ENCODE peak calls at places on chromosome 17, in ten cellular contexts. D is stimulated activated CD4-positive, alpha-beta T cell treated with anti-CD3 and anti-CD28 coated beads, Interleukin-2, amount 100 ng/mL, for 48 hours; O is RCC 7860; S is NCI-H1092; W is T-helper 22 cell; V is stimulated activated effector memory CD8-positive, alpha-beta T cell treated with anti-CD3 and anti-CD28 coated beads, Interleukin-12 subunit alpha, Interleukin-12 subunit beta, amount 100 ng/mL, for 72 hours; F is activated naive CD4-positive, alpha-beta T cell treated with anti-CD3 and anti-CD28 coated beads, Interleukin-2, amount 50 U/mL, for 72 hours; P is left cardiac atrium; G is AG04450; I is GM12891. K is an unnamed sample.

GRCh38 chr17:29177871-29178749 is 2.1 kb downstream of the MYO18A start:
- DNase-seq in D (no peak), O (no peak), S (no peak), W (no peak), V (no peak), F (no peak), P (no peak), G (no peak), I (no peak), K (no peak)

GRCh38 chr17:71127416-71127815 is 958.1 kb downstream of the KCNJ2 start:
- DNase-seq in D (no peak), O (no peak), S (no peak), W (no peak), V (no peak), F (no peak), P (no peak), G (no peak), I (no peak), K (no peak)

GRCh38 chr17:8013731-8014557 is 11.5 kb downstream of the GUCY2D start:
- DNase-seq in D (no peak), O (no peak), S (no peak), W (no peak), V (no peak), F (no peak), P (no peak), G (no peak), I (no peak), K (no peak)

GRCh38 chr17:2932946-2933345 is 130.5 kb downstream of the OR1D5 start:
- DNase-seq in D (no peak), O (no peak), S (no peak), W (no peak), V (no peak), F (no peak), P (no peak), G (no peak), I (no peak), K (no peak)

GRCh38 chr17:2459917-2460271 is 51.8 kb downstream of the METTL16 start:
- DNase-seq in D (no peak), O (no peak), S (no peak), W (no peak), V (no peak), F (no peak), P (no peak), G (no peak), I (no peak), K (no peak)

GRCh38 chr17:72591500-72592241 is 470.9 kb downstream of the SOX9 start:
- DNase-seq in D (no peak), O (no peak), S (no peak), W (no peak), V (no peak), F (peak), P (no peak), G (no peak), I (no peak), K (peak)

GRCh38 chr17:43011728-43012472 is 5.3 kb downstream of the IFI35 start:
- DNase-seq in D (no peak), O (no peak), S (no peak), W (no peak), V (no peak), F (no peak), P (peak), G (no peak), I (no peak), K (no peak)

GRCh38 chr17:427327-427726 is 74.7 kb upstream of the RPH3AL start:
- DNase-seq in D (no peak), O (no peak), S (no peak), W (no peak), V (no peak), F (no peak), P (no peak), G (no peak), I (no peak), K (no peak)

GRCh38 chr17:14214271-14214670 is 22.4 kb downstream of the CDRT15 start:
- DNase-seq in D (no peak), O (no peak), S (no peak), W (no peak), V (no peak), F (no peak), P (no peak), G (no peak), I (no peak), K (no peak)

GRCh38 chr17:77444653-77445029 is 303.9 kb downstream of the SEC14L1 start:
- DNase-seq in D (no peak), O (no peak), S (no peak), W (no peak), V (no peak), F (no peak), P (peak), G (no peak), I (no peak), K (no peak)

GRCh38 chr17:6388416-6388815 is 46.5 kb downstream of the AIPL1 start:
- DNase-seq in D (no peak), O (no peak), S (no peak), W (no peak), V (no peak), F (no peak), P (no peak), G (no peak), I (no peak), K (no peak)

GRCh38 chr17:8122923-8123694 is 797 bp downstream of the HES7 start:
- DNase-seq in D (no peak), O (no peak), S (no peak), W (no peak), V (no peak), F (peak), P (no peak), G (no peak), I (no peak), K (no peak)

GRCh38 chr17:76003915-76004314 is 3.3 kb downstream of the CDK3 start:
- DNase-seq in D (no peak), O (no peak), S (no peak), W (no peak), V (no peak), F (no peak), P (no peak), G (no peak), I (no peak), K (no peak)

GRCh38 chr17:5254903-5255521 is 20.4 kb upstream of the SCIMP start:
- DNase-seq in D (no peak), O (no peak), S (no peak), W (no peak), V (no peak), F (no peak), P (no peak), G (no peak), I (no peak), K (no peak)

GRCh38 chr17:69909389-69909788 is 165.6 kb upstream of the KCNJ16 start:
- DNase-seq in D (no peak), O (peak), S (no peak), W (no peak), V (no peak), F (no peak), P (no peak), G (no peak), I (no peak), K (no peak)

GRCh38 chr17:30363715-30364202 is 15.0 kb upstream of the CPD start:
- DNase-seq in D (peak), O (peak), S (no peak), W (peak), V (peak), F (peak), P (no peak), G (peak), I (no peak), K (no peak)

GRCh38 chr17:31068291-31068690 is 26.5 kb upstream of the NF1 start:
- DNase-seq in D (peak), O (peak), S (no peak), W (no peak), V (peak), F (peak), P (no peak), G (no peak), I (no peak), K (peak)

GRCh38 chr17:59972778-59973177 is 8.2 kb upstream of the RNFT1 start:
- DNase-seq in D (no peak), O (no peak), S (no peak), W (no peak), V (no peak), F (no peak), P (no peak), G (no peak), I (no peak), K (no peak)

GRCh38 chr17:67365762-67366192 is 600 bp downstream of the PSMD12 start:
- DNase-seq in D (no peak), O (peak), S (no peak), W (no peak), V (no peak), F (peak), P (no peak), G (no peak), I (no peak), K (no peak)

GRCh38 chr17:73697872-73698271 is 53.6 kb upstream of the SDK2 start:
- DNase-seq in D (no peak), O (no peak), S (peak), W (no peak), V (no peak), F (no peak), P (no peak), G (no peak), I (no peak), K (no peak)

GRCh38 chr17:3796822-3797170 is 4.2 kb downstream of the ITGAE start:
- DNase-seq in D (no peak), O (no peak), S (no peak), W (no peak), V (no peak), F (no peak), P (no peak), G (no peak), I (no peak), K (no peak)

GRCh38 chr17:57687642-57688041 is 57.5 kb downstream of the CCDC182 start:
- DNase-seq in D (no peak), O (no peak), S (no peak), W (no peak), V (no peak), F (no peak), P (no peak), G (no peak), I (no peak), K (no peak)

GRCh38 chr17:67779098-67779672 is 46.1 kb upstream of the BPTF start:
- DNase-seq in D (peak), O (no peak), S (peak), W (no peak), V (no peak), F (peak), P (peak), G (no peak), I (peak), K (peak)

GRCh38 chr17:59848385-59848668 is 44.4 kb downstream of the TUBD1 start:
- DNase-seq in D (no peak), O (no peak), S (no peak), W (no peak), V (no peak), F (no peak), P (no peak), G (no peak), I (no peak), K (no peak)

GRCh38 chr17:27495460-27495859 is 39.2 kb downstream of the KSR1 start:
- DNase-seq in D (no peak), O (peak), S (no peak), W (no peak), V (no peak), F (no peak), P (no peak), G (no peak), I (peak), K (no peak)

GRCh38 chr17:66485272-66485947 is 183.0 kb downstream of the PRKCA start:
- DNase-seq in D (no peak), O (no peak), S (no peak), W (no peak), V (no peak), F (no peak), P (no peak), G (no peak), I (no peak), K (no peak)

GRCh38 chr17:10663231-10663630 is 6.1 kb upstream of the MYH3 start:
- DNase-seq in D (no peak), O (no peak), S (no peak), W (no peak), V (no peak), F (no peak), P (no peak), G (no peak), I (no peak), K (no peak)

GRCh38 chr17:42895185-42895555 is 5.4 kb upstream of the G6PC1 start:
- DNase-seq in D (no peak), O (peak), S (no peak), W (no peak), V (no peak), F (no peak), P (peak), G (peak), I (no peak), K (no peak)

GRCh38 chr17:81489986-81490598 is 22.5 kb downstream of the ACTG1 start:
- DNase-seq in D (no peak), O (no peak), S (no peak), W (no peak), V (no peak), F (no peak), P (no peak), G (no peak), I (no peak), K (peak)

GRCh38 chr17:79800325-79801155 is 3.7 kb upstream of the CBX8 start:
- DNase-seq in D (no peak), O (no peak), S (no peak), W (no peak), V (no peak), F (peak), P (no peak), G (no peak), I (no peak), K (no peak)

K was measured in heart right ventricle.